ENCODE peak calls at places on chromosomes 5 and 9, in seven cellular contexts. V is posterior vena cava; G is pulmonary artery endothelial cell; R is ascending aorta; U is amygdala; J is activated T-helper 1 cell treated with anti-CD3 and anti-CD28 coated beads, Interleukin-12 subunit alpha, Interleukin-12 subunit beta, Interleukin-2, Interleukin-4 antibody, amounts not matched to agents 30 ng/mL and 10 ng/mL and 1 ng/mL, durations not matched to agents 14 hours and 24 hours and 36 hours; O is stimulated activated CD4-positive, alpha-beta T cell treated with anti-CD3 and anti-CD28 coated beads, Interleukin-12 subunit alpha, Interleukin-12 subunit beta, amount 100 ng/mL, for 48 hours. I is an unnamed sample.

GRCh38 chr5:91049800-91050199 is 333.3 kb downstream of the ARRDC3 start:
- DNase-seq in V (no peak), G (no peak), R (no peak), U (no peak), J (no peak), O (no peak), I (no peak)

GRCh38 chr9:127244609-127245601 is 19.7 kb upstream of the GARNL3 start:
- DNase-seq in V (peak; percentile 99), G (peak; percentile 76), R (peak; percentile 90), U (peak; percentile 95), J (peak; percentile 94), O (peak; percentile 91), I (peak; percentile 99)

GRCh38 chr9:109264865-109265532 is 55.9 kb downstream of the EPB41L4B start:
- DNase-seq in V (no peak), G (no peak), R (no peak), U (no peak), J (no peak), O (no peak), I (no peak)

GRCh38 chr5:102627311-102627710 is 127.8 kb upstream of the PAM start:
- DNase-seq in V (no peak), G (no peak), R (no peak), U (no peak), J (no peak), O (no peak), I (no peak)

GRCh38 chr9:129240581-129241211 is 62.6 kb upstream of the IER5L start:
- DNase-seq in V (peak; percentile 53), G (no peak), R (peak; percentile 2), U (no peak), J (no peak), O (no peak), I (peak; percentile 25)

GRCh38 chr5:139132515-139132914 is 65.7 kb downstream of the SIL1 start:
- DNase-seq in V (no peak), G (no peak), R (no peak), U (no peak), J (no peak), O (no peak), I (no peak)

GRCh38 chr5:180127682-180128670 is 56.4 kb upstream of the RNF130 start:
- DNase-seq in V (peak; percentile 66), G (no peak), R (no peak), U (no peak), J (no peak), O (no peak), I (peak; percentile 63)

GRCh38 chr9:30160570-30160969 is 2223.9 kb upstream of the ACO1 start:
- DNase-seq in V (peak; percentile 77), G (no peak), R (no peak), U (no peak), J (no peak), O (no peak), I (no peak)

GRCh38 chr9:28234133-28234898 is 661.0 kb upstream of the C9orf72 start:
- DNase-seq in V (no peak), G (no peak), R (no peak), U (no peak), J (no peak), O (no peak), I (no peak)

GRCh38 chr5:16064135-16064893 is 115.3 kb downstream of the MARCHF11 start:
- DNase-seq in V (no peak), G (no peak), R (no peak), U (no peak), J (no peak), O (no peak), I (no peak)

GRCh38 chr5:21071421-21071820 is 1083.4 kb upstream of the CDH18 start:
- DNase-seq in V (no peak), G (no peak), R (no peak), U (no peak), J (no peak), O (no peak), I (no peak)

GRCh38 chr9:70983723-70984280 is 137.6 kb downstream of the TRPM3 start:
- DNase-seq in V (no peak), G (no peak), R (no peak), U (no peak), J (no peak), O (no peak), I (no peak)

GRCh38 chr9:70924380-70924779 is 197.0 kb downstream of the TRPM3 start:
- DNase-seq in V (no peak), G (peak; percentile 27), R (no peak), U (no peak), J (no peak), O (no peak), I (no peak)

GRCh38 chr5:56269216-56269927 is 36.2 kb upstream of the ANKRD55 start:
- DNase-seq in V (no peak), G (no peak), R (no peak), U (no peak), J (no peak), O (no peak), I (no peak)

GRCh38 chr9:98708933-98709911 is at the start of gene GABBR2:
- DNase-seq in V (no peak), G (no peak), R (no peak), U (no peak), J (no peak), O (no peak), I (no peak)